ENCODE peak calls at places on chromosomes 5 and 9, in four cellular contexts. H is IMR-90, F is GM12878, Z is K562. M is an unnamed sample.

GRCh38 chr5:2981035-2981434 is 229.6 kb upstream of the IRX2 start:
- DNase-seq in Z (no peak), F (no peak), H (no peak), M (no peak)

GRCh38 chr9:107175826-107176500 is 107.1 kb upstream of the RAD23B start:
- DNase-seq in Z (no peak), H (no peak), F (no peak), M (no peak)

GRCh38 chr5:180495292-180495691 is 1.1 kb downstream of the CNOT6 start:
- DNase-seq in F (no peak), Z (no peak), H (no peak), M (no peak)

GRCh38 chr5:168946363-168946762 is 354.6 kb downstream of the SLIT3 start:
- DNase-seq in Z (no peak), H (no peak), F (no peak), M (no peak)

GRCh38 chr5:147643142-147643541 is 133.3 kb upstream of the DPYSL3 start:
- DNase-seq in H (peak), F (no peak), Z (no peak), M (no peak)

GRCh38 chr5:67680109-67680508 is 483.5 kb upstream of the CD180 start:
- DNase-seq in H (no peak), F (no peak), Z (no peak), M (no peak)

GRCh38 chr9:4604678-4605095 is 57.4 kb upstream of the PLPP6 start:
- DNase-seq in H (peak), F (peak), Z (peak), M (peak)

GRCh38 chr5:35908814-35909213 is 29.6 kb downstream of the CAPSL start:
- DNase-seq in F (no peak), Z (no peak), H (no peak), M (no peak)

GRCh38 chr5:66738136-66738535 is 141.9 kb downstream of the MAST4 start:
- DNase-seq in F (no peak), H (no peak), Z (no peak), M (no peak)

GRCh38 chr9:93062364-93062763 is 3.9 kb downstream of the SUSD3 start:
- DNase-seq in F (no peak), H (no peak), Z (no peak), M (no peak)

GRCh38 chr9:96686638-96687335 is 31.7 kb upstream of the PRXL2C start:
- DNase-seq in H (peak), Z (no peak), F (no peak), M (peak)

GRCh38 chr9:96688215-96688614 is 33.1 kb upstream of the PRXL2C start:
- DNase-seq in F (no peak), H (no peak), Z (no peak), M (no peak)

GRCh38 chr9:96688745-96689464 is 33.8 kb upstream of the PRXL2C start:
- DNase-seq in H (no peak), F (no peak), Z (no peak), M (no peak)

DNA sequence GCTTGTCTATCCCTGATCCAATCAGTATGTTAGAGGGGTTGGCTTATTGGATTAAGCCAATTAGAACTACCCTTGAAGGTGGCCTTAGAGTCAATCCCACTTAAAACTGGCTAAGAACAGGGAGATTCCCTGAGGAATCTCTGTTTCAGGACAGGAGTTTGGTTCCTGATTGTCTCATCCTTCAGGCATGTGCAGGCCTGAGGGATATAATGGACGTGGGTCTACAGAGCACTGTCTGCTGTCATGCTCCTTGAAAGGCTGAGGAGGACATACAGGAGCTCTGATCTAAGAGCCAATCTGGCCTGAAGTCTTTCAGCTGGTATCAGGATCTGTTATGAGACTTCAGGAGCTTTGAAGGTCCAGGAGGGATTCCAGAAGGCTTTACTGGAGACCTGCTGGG is 36.2 kb upstream of the PRXL2C start:
- DNase-seq in H (no peak), F (no peak), Z (no peak), M (no peak)
- TF ChIP-seq ELK1 in H (no peak), F (no peak), Z (no peak), M (no peak)

GRCh38 chr9:12993432-12993831 is 218.6 kb downstream of the LURAP1L start:
- DNase-seq in Z (no peak), F (no peak), H (peak), M (no peak)

GRCh38 chr9:13002740-13003139 is 227.9 kb downstream of the LURAP1L start:
- DNase-seq in F (no peak), Z (no peak), H (no peak), M (no peak)

GRCh38 chr9:13001989-13002580 is 227.3 kb downstream of the LURAP1L start:
- DNase-seq in F (no peak), H (no peak), Z (no peak), M (no peak)

GRCh38 chr9:12996971-12997370 is 222.2 kb downstream of the LURAP1L start:
- DNase-seq in Z (no peak), F (no peak), H (no peak), M (no peak)
- TF ChIP-seq RAD21 in Z (no peak), F (no peak), H (no peak), M (no peak)

GRCh38 chr5:172285226-172286143 is 1.9 kb upstream of the UBTD2 start:
- DNase-seq in F (no peak), H (no peak), Z (no peak), M (no peak)

GRCh38 chr5:172284275-172284971 is 859 bp upstream of the UBTD2 start:
- DNase-seq in F (no peak), H (no peak), Z (peak), M (no peak)

GRCh38 chr5:172283020-172283861 is at the start of gene UBTD2:
- DNase-seq in Z (peak), F (no peak), H (peak), M (peak)

GRCh38 chr5:172282277-172283019 is 1.1 kb downstream of the UBTD2 start:
- DNase-seq in Z (no peak), H (peak), F (no peak), M (no peak)

GRCh38 chr5:172283862-172284274 is 304 bp upstream of the UBTD2 start:
- DNase-seq in Z (peak), H (peak), F (no peak), M (peak)
- TF ChIP-seq ELK1 in Z (no peak), H (no peak), F (no peak), M (no peak)

DNA sequence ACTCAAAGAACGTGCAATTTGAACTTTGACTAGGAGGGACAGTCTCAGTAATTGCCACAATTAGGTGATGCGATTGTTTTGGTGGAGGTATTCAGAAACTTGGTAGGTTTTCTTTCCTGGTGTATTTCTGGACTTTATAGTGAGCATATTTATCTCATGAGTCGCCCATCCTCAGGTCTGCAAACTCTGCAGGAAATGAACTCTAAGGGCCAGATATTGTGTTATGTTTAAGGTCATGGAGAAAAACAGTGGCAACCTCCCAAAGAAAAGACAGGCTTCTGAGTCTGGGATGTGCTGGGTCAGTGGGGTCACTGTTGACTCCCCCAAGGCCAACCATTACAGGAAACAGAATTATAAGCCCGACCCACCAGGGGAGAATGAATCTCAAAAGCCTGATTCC is 3.4 kb upstream of the C5orf63 start:
- DNase-seq in Z (no peak), H (peak), F (no peak), M (no peak)
- TF ChIP-seq RAD21 in Z (no peak), H (no peak), F (no peak), M (no peak)

GRCh38 chr9:71780953-71781352 is 12.6 kb upstream of the CEMIP2 start:
- DNase-seq in Z (no peak), F (no peak), H (no peak), M (no peak)

GRCh38 chr9:71778085-71778484 is 9.8 kb upstream of the CEMIP2 start:
- DNase-seq in F (no peak), H (no peak), Z (no peak), M (no peak)

GRCh38 chr9:71781391-71781790 is 13.1 kb upstream of the CEMIP2 start:
- DNase-seq in H (no peak), Z (no peak), F (no peak), M (no peak)

GRCh38 chr9:71783120-71783523 is 14.8 kb upstream of the CEMIP2 start:
- DNase-seq in F (no peak), H (peak), Z (no peak), M (no peak)
- TF ChIP-seq ELK1 in F (no peak), H (no peak), Z (no peak), M (no peak)

DNA sequence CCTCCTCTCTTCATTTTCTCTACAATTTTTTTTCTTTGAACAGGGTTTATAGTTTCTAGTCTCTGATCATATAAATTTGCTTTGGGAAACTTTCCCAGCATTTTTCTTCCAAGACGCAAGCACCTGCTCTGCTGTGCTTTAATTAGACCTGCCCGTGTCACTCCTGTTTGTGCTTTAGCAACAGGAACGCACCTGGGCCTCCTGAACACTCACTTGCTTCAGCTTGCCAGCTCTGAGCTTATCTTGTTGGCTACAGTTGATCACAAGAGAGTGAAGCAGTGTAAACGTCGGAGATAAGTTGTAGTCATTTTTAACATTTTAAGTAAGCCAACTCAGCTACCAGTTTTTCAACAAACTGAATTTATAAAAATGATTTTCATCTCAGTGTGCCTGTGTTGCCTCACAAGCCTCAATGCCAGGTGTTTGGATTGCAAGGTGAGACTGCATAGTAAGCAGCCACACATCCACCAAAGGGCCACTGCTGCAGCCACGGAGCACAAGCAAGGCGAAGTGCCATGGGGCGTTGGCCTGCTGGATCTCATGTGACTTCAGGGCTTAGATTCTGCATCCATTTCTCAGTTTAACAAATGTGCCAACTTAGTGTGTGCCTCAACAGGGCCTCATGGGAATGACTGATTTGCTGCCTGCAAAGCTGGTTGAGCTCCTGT is 166.9 kb downstream of the TRIO start:
- DNase-seq in H (no peak), F (no peak), Z (no peak), M (no peak)
- TF ChIP-seq RAD21 in H (no peak), F (no peak), Z (no peak), M (no peak)